ENCODE peak calls at places on chromosomes 4 and X, in ten cellular contexts. D is erythroblast, Q is body of pancreas, H is heart left ventricle, K is HepG2, I is HCT116, S is K562, N is A549, O is right lobe of liver, W is prostate gland. C is an unnamed sample.

GRCh38 chr4:74202062-74202586 is 44.2 kb downstream of the MTHFD2L start:
- DNase-seq in D (no peak), S (no peak), H (no peak), I (no peak), Q (no peak), O (no peak), W (no peak), N (peak; percentile 58), K (peak; percentile 98), C (no peak)

GRCh38 chr4:96972920-96973319 is 1133.0 kb downstream of the PDHA2 start:
- DNase-seq in N (no peak), Q (no peak), H (no peak), O (no peak), S (no peak), I (no peak), K (no peak), W (no peak), D (no peak), C (no peak)

GRCh38 chr4:40484346-40484745 is 145.3 kb downstream of the RBM47 start:
- DNase-seq in D (no peak), O (no peak), N (no peak), Q (no peak), H (no peak), S (no peak), W (no peak), K (no peak), I (no peak), C (no peak)

GRCh38 chr4:147769386-147769785 is 37.5 kb downstream of the ARHGAP10 start:
- DNase-seq in H (no peak), S (no peak), D (no peak), W (no peak), O (no peak), N (no peak), I (no peak), Q (no peak), K (no peak), C (no peak)

GRCh38 chrX:72142094-72142843 is 10.6 kb upstream of the RTL5 start:
- DNase-seq in I (no peak), N (no peak), W (no peak), K (no peak), H (no peak), D (no peak), S (no peak), Q (no peak), O (no peak), C (no peak)

GRCh38 chr4:27568236-27568951 is 707.8 kb downstream of the STIM2 start:
- DNase-seq in I (peak; percentile 28), K (no peak), W (no peak), S (no peak), D (no peak), N (no peak), O (no peak), Q (no peak), H (no peak), C (no peak)

GRCh38 chr4:139556071-139556734 is at the start of gene SETD7:
- DNase-seq in W (peak; percentile 76), H (peak; percentile 82), O (peak; percentile 89), N (peak; percentile 77), Q (peak; percentile 82), D (peak; percentile 61), K (no peak), I (peak; percentile 57), S (peak; percentile 32), C (peak; percentile 77)

GRCh38 chrX:32749075-32749474 is 462.3 kb downstream of the DMD start:
- DNase-seq in O (no peak), H (no peak), K (no peak), S (no peak), N (no peak), D (no peak), I (no peak), W (no peak), Q (no peak), C (no peak)

GRCh38 chr4:182916483-182917181 is 554 bp downstream of the DCTD start:
- DNase-seq in K (no peak), W (peak; percentile 20), Q (peak; percentile 66), S (no peak), H (peak; percentile 70), D (peak; percentile 65), O (peak; percentile 64), N (peak; percentile 47), I (no peak), C (peak; percentile 62)

GRCh38 chrX:13906103-13906502 is 89.2 kb upstream of the GPM6B start:
- DNase-seq in H (no peak), S (no peak), I (no peak), K (no peak), W (no peak), N (no peak), Q (no peak), D (no peak), O (no peak), C (no peak)

GRCh38 chr4:6888506-6889071 is 21.0 kb upstream of the TBC1D14 start:
- DNase-seq in H (no peak), D (no peak), S (no peak), K (no peak), Q (no peak), N (no peak), O (no peak), I (no peak), W (no peak), C (no peak)

GRCh38 chr4:112514079-112514448 is 1.9 kb downstream of the NEUROG2 start:
- DNase-seq in D (no peak), K (no peak), H (no peak), W (no peak), O (no peak), I (no peak), Q (no peak), N (no peak), S (no peak), C (no peak)

GRCh38 chr4:157075811-157076577 is at the start of gene GLRB:
- DNase-seq in I (no peak), D (peak; percentile 58), N (peak; percentile 6), H (no peak), O (peak; percentile 58), S (no peak), W (no peak), Q (peak; percentile 37), K (no peak), C (no peak)

GRCh38 chrX:8731579-8732395 is at the start of gene ANOS1:
- DNase-seq in D (no peak), Q (peak; percentile 17), N (peak; percentile 13), W (peak; percentile 70), H (peak; percentile 69), S (no peak), K (no peak), O (no peak), I (no peak), C (no peak)

DNA sequence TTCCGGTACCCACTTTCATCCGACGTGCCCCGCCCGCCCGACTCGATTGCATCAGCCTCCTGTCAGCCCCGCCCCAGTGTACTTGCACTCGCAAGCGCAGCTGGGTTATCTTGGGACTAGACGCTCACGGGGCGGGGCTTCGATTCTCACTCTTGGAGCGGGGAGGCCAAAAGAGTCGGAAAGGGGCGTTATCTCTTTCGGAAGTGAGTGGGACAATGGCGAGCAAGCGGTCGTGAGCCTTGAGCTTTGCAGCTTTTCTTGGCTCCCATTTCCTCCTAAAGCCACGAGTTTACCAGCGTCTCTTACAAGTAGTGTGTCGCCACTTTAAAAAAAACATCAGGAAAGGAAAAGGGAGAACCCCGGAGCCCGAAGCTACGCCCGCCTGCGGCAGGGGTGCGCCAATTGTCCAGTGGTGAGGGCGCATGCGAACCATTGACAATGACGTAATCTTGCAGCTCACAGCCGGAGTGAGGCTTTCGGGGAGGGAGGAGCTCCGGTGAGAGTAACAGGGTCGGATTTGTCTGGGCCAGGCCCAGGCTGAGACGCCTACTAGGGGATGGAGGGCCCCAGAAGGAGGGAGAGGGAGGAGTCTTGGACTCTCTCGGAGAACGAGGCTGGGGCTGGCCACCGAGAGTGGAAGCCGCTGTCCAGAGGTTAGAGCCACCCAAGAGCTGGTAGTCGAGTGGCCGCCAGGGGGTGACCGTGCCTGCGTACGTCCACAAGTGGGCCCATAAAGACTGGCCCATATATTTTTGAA is 109.5 kb downstream of the GNL3L start:
- DNase-seq in I (peak; percentile 90), S (peak; percentile 83), Q (peak; percentile 95), W (peak; percentile 89), O (peak; percentile 95), H (peak; percentile 94), N (peak; percentile 98), K (peak; percentile 86), D (peak; percentile 97), C (peak; percentile 95)
- TF ChIP-seq POLR2A in I (no peak), S (peak; percentile 88), Q (peak; percentile 84), W (peak; percentile 45), O (peak; percentile 76), H (no peak), N (peak; percentile 51), K (peak; percentile 86), D (peak; percentile 88), C (peak; percentile 66)

GRCh38 chrX:45164995-45165394 is 35.7 kb downstream of the DIPK2B start:
- DNase-seq in Q (no peak), O (no peak), D (peak; percentile 62), N (no peak), W (no peak), I (no peak), K (no peak), H (no peak), S (peak; percentile 29), C (no peak)

GRCh38 chrX:45164021-45164621 is 36.6 kb downstream of the DIPK2B start:
- DNase-seq in W (peak; percentile 7), O (no peak), Q (peak; percentile 62), N (no peak), D (peak; percentile 51), K (no peak), H (peak; percentile 16), S (no peak), I (no peak), C (no peak)

GRCh38 chrX:45165726-45166125 is 35.0 kb downstream of the DIPK2B start:
- DNase-seq in S (no peak), W (no peak), Q (no peak), I (no peak), O (no peak), K (no peak), N (no peak), H (no peak), D (no peak), C (no peak)
- TF ChIP-seq POLR2A in S (no peak), W (no peak), Q (no peak), I (no peak), O (no peak), K (no peak), N (no peak), H (no peak), D (no peak), C (no peak)

GRCh38 chrX:71095971-71096701 is 485 bp downstream of the FOXO4 start:
- DNase-seq in Q (no peak), W (peak; percentile 55), H (peak; percentile 77), I (peak; percentile 21), D (peak; percentile 84), O (no peak), S (peak; percentile 77), K (no peak), N (no peak), C (peak; percentile 78)
- TF ChIP-seq POLR2A in Q (no peak), W (peak; percentile 61), H (no peak), I (no peak), D (peak; percentile 43), O (no peak), S (no peak), K (no peak), N (no peak), C (no peak)

DNA sequence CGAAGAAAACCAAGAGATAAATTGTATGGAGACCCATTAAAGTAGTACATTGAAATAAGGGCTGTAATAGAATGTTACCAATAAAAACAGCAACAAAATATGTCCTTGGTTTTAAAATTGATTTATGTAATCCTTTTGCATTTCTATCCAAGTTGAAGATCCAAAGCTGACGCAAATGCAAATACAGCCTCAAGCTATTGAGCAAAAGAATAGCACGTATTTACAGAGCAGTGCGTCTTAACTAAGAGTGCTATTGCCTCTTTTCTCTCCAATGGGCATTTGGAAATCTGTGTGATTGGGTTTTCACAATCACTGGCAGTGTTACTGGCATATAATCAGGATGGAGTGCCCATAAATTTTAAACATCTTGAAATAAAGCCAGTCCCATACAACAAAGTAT is 417.4 kb downstream of the TLL1 start:
- DNase-seq in D (no peak), H (no peak), N (no peak), K (no peak), W (no peak), I (no peak), S (no peak), Q (no peak), O (no peak), C (no peak)
- TF ChIP-seq POLR2A in D (no peak), H (no peak), N (no peak), K (no peak), W (no peak), I (no peak), S (no peak), Q (no peak), O (no peak), C (no peak)